ENCODE peak calls at places on chromosome 21, in seven cellular contexts. H is tibial nerve, U is GM20000, X is AG04450, K is astrocyte, R is fibroblast of lung, J is HFFc6. C is an unnamed sample.

GRCh38 chr21:32043458-32043857 is 170.6 kb downstream of the HUNK start:
- DNase-seq in H (no peak), U (no peak), X (no peak), K (no peak), R (no peak), J (no peak), C (no peak)

GRCh38 chr21:27771938-27772505 is 805.1 kb upstream of the ADAMTS5 start:
- DNase-seq in H (no peak), U (no peak), X (no peak), K (no peak), R (no peak), J (no peak), C (no peak)

GRCh38 chr21:31924548-31924947 is 51.7 kb downstream of the HUNK start:
- DNase-seq in H (no peak), U (no peak), X (no peak), K (no peak), R (no peak), J (no peak), C (no peak)

GRCh38 chr21:26388731-26389231 is 184.3 kb downstream of the CYYR1 start:
- DNase-seq in H (no peak), U (no peak), X (no peak), K (peak; percentile 33), R (peak; percentile 29), J (peak; percentile 66), C (no peak)

GRCh38 chr21:26962516-26963305 is 4.2 kb downstream of the ADAMTS5 start:
- DNase-seq in H (no peak), U (no peak), X (no peak), K (no peak), R (peak; percentile 42), J (no peak), C (no peak)

GRCh38 chr21:17775431-17776126 is 43.6 kb downstream of the C21orf91 start:
- DNase-seq in H (no peak), U (peak; percentile 35), X (no peak), K (no peak), R (no peak), J (no peak), C (no peak)

GRCh38 chr21:31370893-31371652 is 27.0 kb upstream of the TIAM1 start:
- DNase-seq in H (no peak), U (no peak), X (no peak), K (peak; percentile 65), R (peak; percentile 62), J (no peak), C (no peak)

GRCh38 chr21:27425172-27425571 is 458.3 kb upstream of the ADAMTS5 start:
- DNase-seq in H (no peak), U (no peak), X (no peak), K (no peak), R (no peak), J (no peak), C (no peak)

GRCh38 chr21:14833952-14834351 is 230.8 kb downstream of the NRIP1 start:
- DNase-seq in H (no peak), U (no peak), X (no peak), K (no peak), R (no peak), J (no peak), C (no peak)

GRCh38 chr21:31918250-31918775 is 45.5 kb downstream of the HUNK start:
- DNase-seq in H (no peak), U (no peak), X (no peak), K (no peak), R (no peak), J (no peak), C (no peak)

GRCh38 chr21:14918542-14918941 is 146.3 kb downstream of the NRIP1 start:
- DNase-seq in H (no peak), U (no peak), X (no peak), K (no peak), R (no peak), J (no peak), C (no peak)

GRCh38 chr21:28339403-28339802 is 653.3 kb downstream of the LTN1 start:
- DNase-seq in H (no peak), U (no peak), X (no peak), K (no peak), R (no peak), J (no peak), C (no peak)

GRCh38 chr21:39000496-39000895 is 182.8 kb downstream of the PSMG1 start:
- DNase-seq in H (no peak), U (no peak), X (no peak), K (no peak), R (no peak), J (no peak), C (no peak)

GRCh38 chr21:29643289-29643688 is 296.5 kb downstream of the GRIK1 start:
- DNase-seq in H (no peak), U (no peak), X (no peak), K (no peak), R (no peak), J (no peak), C (no peak)

DNA sequence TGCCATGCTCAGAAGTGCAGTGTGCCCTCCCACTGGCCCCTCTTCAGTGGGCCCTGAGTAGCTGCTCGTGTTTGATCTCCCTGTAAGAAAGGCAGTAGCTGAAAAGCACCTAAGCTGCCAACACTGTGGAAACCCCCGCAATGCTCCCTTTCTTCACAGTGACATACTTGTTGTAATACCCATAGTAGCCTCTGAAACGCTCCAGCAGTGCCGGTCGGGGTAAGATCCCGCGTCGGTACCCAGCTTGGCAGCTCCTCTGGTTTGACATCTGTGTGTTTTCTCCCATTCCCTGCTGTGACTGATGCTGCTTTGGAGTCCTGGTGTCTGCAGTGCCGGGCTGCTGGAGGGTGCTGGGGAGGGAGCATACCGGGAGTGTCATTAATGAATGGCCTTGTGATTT is 3.6 kb downstream of the CHAF1B start:
- DNase-seq in H (no peak), U (no peak), X (no peak), K (peak; percentile 65), R (peak; percentile 35), J (no peak), C (no peak)
- TF ChIP-seq CTCF in H (no peak), U (no peak), X (peak; percentile 37), K (peak; percentile 32), R (peak; percentile 45), J (peak; percentile 29), C (no peak)

DNA sequence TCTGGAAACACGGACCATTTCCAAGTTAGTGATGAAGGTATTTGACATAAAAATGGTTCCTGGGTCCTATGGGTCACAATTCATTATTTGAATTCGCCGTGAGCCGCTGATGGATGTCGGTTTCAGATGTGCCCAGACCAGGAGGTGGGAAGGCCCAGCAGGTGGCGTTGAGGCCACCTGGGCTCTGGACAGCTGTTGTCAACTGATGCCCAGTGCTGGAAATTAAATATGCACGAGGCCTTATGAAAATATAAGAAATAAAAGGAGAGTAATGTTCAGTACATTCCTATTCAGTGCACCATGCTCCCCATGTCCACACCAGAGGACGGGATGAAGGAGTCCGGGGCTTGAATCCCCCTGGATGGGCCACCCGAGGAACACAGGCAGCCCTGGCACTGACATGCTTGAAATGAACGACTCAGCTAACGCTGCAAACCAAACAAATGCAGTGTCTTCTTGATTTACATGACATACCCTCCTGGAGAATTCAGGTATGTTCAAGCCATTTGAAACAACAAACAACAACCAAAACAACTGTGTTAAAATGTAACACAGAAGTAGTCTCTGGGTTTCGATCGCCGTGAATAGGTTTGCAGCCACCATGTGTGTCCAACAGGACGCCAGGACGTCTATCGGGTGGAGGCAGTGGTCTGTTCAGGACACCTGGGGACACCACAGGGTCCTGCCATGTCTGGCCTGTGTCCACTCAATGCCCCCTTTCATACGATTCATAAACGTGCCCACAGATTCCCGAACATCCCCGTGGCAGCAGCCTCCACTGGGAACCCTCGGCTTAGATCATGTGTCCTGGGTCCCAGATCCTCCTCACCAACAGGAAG is 6.1 kb downstream of the TFF3 start:
- DNase-seq in H (no peak), U (peak; percentile 26), X (no peak), K (no peak), R (no peak), J (no peak), C (no peak)
- TF ChIP-seq CTCF in H (no peak), U (no peak), X (no peak), K (no peak), R (no peak), J (no peak), C (no peak)

DNA sequence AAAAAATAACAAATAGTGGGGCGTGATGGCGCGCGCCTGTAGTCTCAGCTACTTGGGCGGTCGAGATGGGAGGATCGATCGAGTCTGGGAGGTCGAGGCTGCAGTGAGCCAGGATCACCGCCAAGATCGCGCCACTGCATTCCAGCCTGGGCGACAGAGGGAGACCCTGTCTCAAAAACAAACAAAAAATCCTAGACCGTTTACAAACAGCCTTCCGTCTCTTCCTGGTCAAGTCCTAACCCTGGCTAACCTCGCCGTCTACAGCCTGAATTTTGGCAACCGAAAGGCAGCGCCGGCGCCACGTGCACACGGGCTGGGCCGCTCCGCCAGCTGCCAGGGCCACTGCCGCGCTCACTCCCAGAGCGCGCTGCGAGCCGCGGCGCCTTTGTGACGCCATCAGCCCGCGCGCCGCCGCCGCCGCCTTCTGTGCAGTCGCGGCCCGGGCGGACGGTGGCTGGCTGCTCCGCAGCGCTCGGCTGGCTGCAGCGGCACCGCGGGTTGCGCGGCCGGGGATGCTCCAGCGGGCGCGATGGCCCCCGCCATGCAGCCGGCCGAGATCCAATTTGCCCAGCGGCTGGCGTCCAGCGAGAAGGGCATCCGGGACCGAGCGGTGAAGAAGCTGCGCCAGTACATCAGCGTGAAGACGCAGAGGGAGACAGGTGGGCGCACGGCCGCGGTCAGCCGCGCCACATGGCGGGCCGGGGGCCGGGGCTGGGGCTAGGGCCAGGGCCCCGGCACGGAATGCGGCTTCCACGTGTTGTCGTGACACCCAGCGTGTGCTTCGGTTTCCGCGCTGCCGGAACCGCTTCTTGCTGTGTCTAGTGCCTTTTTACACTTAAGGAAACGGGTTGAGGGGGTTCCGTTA is at the start of the genes HSF2BP and RRP1B:
- DNase-seq in H (peak; percentile 71), U (peak; percentile 97), X (no peak), K (peak; percentile 66), R (peak; percentile 84), J (peak; percentile 65), C (peak; percentile 58)
- TF ChIP-seq CTCF in H (peak; percentile 56), U (no peak), X (peak; percentile 4), K (no peak), R (no peak), J (no peak), C (no peak)

DNA sequence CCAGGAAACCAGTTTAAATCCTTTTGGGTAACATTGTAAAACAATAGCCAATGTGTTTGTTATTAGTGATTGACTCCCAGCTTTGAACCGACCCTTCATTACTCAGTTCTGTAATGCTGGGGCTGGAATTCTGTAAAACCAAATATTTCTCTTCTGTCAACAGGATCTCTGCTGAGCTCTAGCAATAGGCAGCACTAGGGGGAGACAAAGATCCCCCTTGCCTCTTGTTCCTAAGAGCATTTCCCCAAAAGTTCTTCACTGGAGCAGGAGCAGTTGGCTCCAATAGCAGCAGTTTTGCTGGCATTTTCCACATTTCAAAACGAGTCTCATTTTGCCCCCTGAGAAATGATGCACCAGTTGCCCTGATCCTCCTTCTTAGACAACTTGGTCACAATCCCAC is 1671.1 kb downstream of the MRPL39 start:
- DNase-seq in H (no peak), U (no peak), X (peak; percentile 27), K (peak; percentile 2), R (peak; percentile 50), J (no peak), C (no peak)
- TF ChIP-seq CTCF in H (no peak), U (peak; percentile 22), X (peak; percentile 83), K (peak; percentile 42), R (peak; percentile 72), J (no peak), C (no peak)

DNA sequence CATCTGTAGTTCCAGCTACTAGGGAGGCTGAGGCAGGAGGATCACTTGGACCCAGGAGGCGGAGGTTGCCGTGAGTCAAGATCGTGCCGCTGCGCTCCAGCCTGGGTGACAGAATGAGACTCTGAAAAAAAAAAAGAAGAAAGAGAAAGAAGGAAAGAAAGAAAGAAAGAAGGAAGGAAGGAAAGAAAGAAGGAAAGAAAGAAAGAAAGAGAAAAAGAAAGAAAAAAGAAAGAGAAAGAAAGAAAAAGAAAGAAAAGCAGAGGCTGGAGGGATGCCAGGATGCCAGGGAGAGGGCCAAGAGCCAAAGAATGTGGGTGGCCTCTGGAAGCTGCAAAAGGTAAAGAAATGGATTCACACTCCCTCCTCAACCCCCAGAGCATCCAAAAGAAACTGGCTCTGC is 8.2 kb upstream of the KCNE2 start:
- DNase-seq in H (no peak), U (no peak), X (no peak), K (no peak), R (no peak), J (no peak), C (no peak)
- TF ChIP-seq CTCF in H (no peak), U (no peak), X (no peak), K (no peak), R (no peak), J (no peak), C (no peak)

C was measured in omental fat pad.